ENCODE peak calls at places on chromosomes 12 and 14, in five cellular contexts. One of them, this sample, is unnamed. For H3K4me1, the result is how much of the 10 kb centered on the place peaks cover.

GRCh38 chr14:58427289-58428010 is at the start of the genes KIAA0586 and TIMM9:
- DNase-seq in transverse colon: peak
- DNase-seq in upper lobe of left lung: peak
- DNase-seq in spleen: peak
- DNase-seq in breast epithelium: peak
- DNase-seq in this sample: peak

GRCh38 chr14:76904740-76905569 is 78.7 kb downstream of the LRRC74A start:
- DNase-seq in transverse colon: peak
- DNase-seq in upper lobe of left lung: peak
- DNase-seq in spleen: peak
- DNase-seq in breast epithelium: peak
- DNase-seq in this sample: peak

GRCh38 chr14:61268797-61269196 is 12.3 kb downstream of the TMEM30B start:
- DNase-seq in transverse colon: no peak
- DNase-seq in upper lobe of left lung: no peak
- DNase-seq in spleen: no peak
- DNase-seq in breast epithelium: no peak
- DNase-seq in this sample: no peak

GRCh38 chr12:101857043-101857558 is 20.3 kb upstream of the DRAM1 start:
- DNase-seq in transverse colon: no peak
- DNase-seq in upper lobe of left lung: no peak
- DNase-seq in spleen: no peak
- DNase-seq in breast epithelium: no peak
- DNase-seq in this sample: no peak

GRCh38 chr12:22658214-22658613 is 33.2 kb downstream of the ETNK1 start:
- DNase-seq in transverse colon: no peak
- DNase-seq in upper lobe of left lung: no peak
- DNase-seq in spleen: no peak
- DNase-seq in breast epithelium: no peak
- DNase-seq in this sample: no peak

GRCh38 chr14:91892918-91893527 is 25.7 kb upstream of the TC2N start:
- DNase-seq in transverse colon: no peak
- DNase-seq in upper lobe of left lung: no peak
- DNase-seq in spleen: no peak
- DNase-seq in breast epithelium: no peak
- DNase-seq in this sample: no peak

GRCh38 chr14:37559386-37559785 is 35.7 kb downstream of the FOXA1 start:
- DNase-seq in transverse colon: no peak
- DNase-seq in upper lobe of left lung: no peak
- DNase-seq in spleen: no peak
- DNase-seq in breast epithelium: no peak
- DNase-seq in this sample: no peak

GRCh38 chr12:48000878-48001321 is 3.4 kb downstream of the COL2A1 start:
- DNase-seq in transverse colon: no peak
- DNase-seq in upper lobe of left lung: peak
- DNase-seq in spleen: peak
- DNase-seq in breast epithelium: peak
- DNase-seq in this sample: no peak

GRCh38 chr12:123022205-123022604 is 41.7 kb downstream of the ARL6IP4 start:
- DNase-seq in transverse colon: no peak
- DNase-seq in upper lobe of left lung: no peak
- DNase-seq in spleen: no peak
- DNase-seq in breast epithelium: no peak
- DNase-seq in this sample: no peak

GRCh38 chr14:54621686-54622085 is 54.8 kb downstream of the SAMD4A start:
- DNase-seq in transverse colon: no peak
- DNase-seq in upper lobe of left lung: no peak
- DNase-seq in spleen: no peak
- DNase-seq in breast epithelium: no peak
- DNase-seq in this sample: no peak

GRCh38 chr12:8697476-8698131 is at the start of gene RIMKLB:
- DNase-seq in transverse colon: peak
- DNase-seq in upper lobe of left lung: peak
- DNase-seq in spleen: peak
- DNase-seq in breast epithelium: peak
- DNase-seq in this sample: peak

GRCh38 chr12:122048156-122048555 is 26.5 kb downstream of the BCL7A start:
- DNase-seq in transverse colon: no peak
- DNase-seq in upper lobe of left lung: no peak
- DNase-seq in spleen: no peak
- DNase-seq in breast epithelium: no peak
- DNase-seq in this sample: no peak

GRCh38 chr14:101020971-101021370 is 117.4 kb upstream of the RTL1 start:
- DNase-seq in transverse colon: peak
- DNase-seq in upper lobe of left lung: peak
- DNase-seq in spleen: peak
- DNase-seq in breast epithelium: peak
- DNase-seq in this sample: peak

GRCh38 chr12:131452444-131452860 is 258.4 kb upstream of the SFSWAP start:
- DNase-seq in transverse colon: no peak
- DNase-seq in upper lobe of left lung: no peak
- DNase-seq in spleen: peak
- DNase-seq in breast epithelium: no peak
- DNase-seq in this sample: peak

GRCh38 chr12:90021729-90022249 is 313.2 kb upstream of the ATP2B1 start:
- DNase-seq in transverse colon: no peak
- DNase-seq in upper lobe of left lung: no peak
- DNase-seq in spleen: no peak
- DNase-seq in breast epithelium: no peak
- DNase-seq in this sample: no peak

GRCh38 chr12:120231316-120232011 is 30.6 kb upstream of the RPLP0 start:
- DNase-seq in transverse colon: peak
- DNase-seq in upper lobe of left lung: peak
- DNase-seq in spleen: peak
- DNase-seq in breast epithelium: no peak
- DNase-seq in this sample: peak

GRCh38 chr14:64974563-64974962 is 2.4 kb upstream of the RAB15 start:
- DNase-seq in transverse colon: no peak
- DNase-seq in upper lobe of left lung: no peak
- DNase-seq in spleen: no peak
- DNase-seq in breast epithelium: no peak
- DNase-seq in this sample: no peak

GRCh38 chr12:32877670-32878459 is 18.7 kb downstream of the PKP2 start:
- DNase-seq in transverse colon: no peak
- DNase-seq in upper lobe of left lung: peak
- DNase-seq in spleen: no peak
- DNase-seq in breast epithelium: no peak
- DNase-seq in this sample: peak

GRCh38 chr14:68685419-68686211 is 107.3 kb downstream of the ZFP36L1 start:
- DNase-seq in transverse colon: peak
- DNase-seq in upper lobe of left lung: peak
- DNase-seq in spleen: peak
- DNase-seq in breast epithelium: no peak
- DNase-seq in this sample: no peak

GRCh38 chr12:94925729-94926128 is 77.8 kb downstream of the NDUFA12 start:
- DNase-seq in transverse colon: no peak
- DNase-seq in upper lobe of left lung: no peak
- DNase-seq in spleen: no peak
- DNase-seq in breast epithelium: no peak
- DNase-seq in this sample: no peak

GRCh38 chr12:4579305-4580097 is 17.5 kb downstream of the DYRK4 start:
- DNase-seq in transverse colon: peak
- DNase-seq in upper lobe of left lung: no peak
- DNase-seq in spleen: no peak
- DNase-seq in breast epithelium: no peak
- DNase-seq in this sample: no peak

GRCh38 chr12:82968644-82969339 is 282.1 kb downstream of the TMTC2 start:
- DNase-seq in transverse colon: no peak
- DNase-seq in upper lobe of left lung: no peak
- DNase-seq in spleen: no peak
- DNase-seq in breast epithelium: no peak
- DNase-seq in this sample: no peak

GRCh38 chr14:101889898-101890297 is 74.5 kb upstream of the DYNC1H1 start:
- DNase-seq in transverse colon: peak
- DNase-seq in upper lobe of left lung: no peak
- DNase-seq in spleen: no peak
- DNase-seq in breast epithelium: no peak
- DNase-seq in this sample: no peak

GRCh38 chr12:25071366-25071765 is 122.5 kb upstream of the BCAT1 start:
- DNase-seq in transverse colon: no peak
- DNase-seq in upper lobe of left lung: no peak
- DNase-seq in spleen: no peak
- DNase-seq in breast epithelium: no peak
- DNase-seq in this sample: no peak

GRCh38 chr14:23636317-23637211 is at the start of gene DHRS2:
- DNase-seq in transverse colon: no peak
- DNase-seq in upper lobe of left lung: no peak
- DNase-seq in spleen: no peak
- DNase-seq in breast epithelium: no peak
- DNase-seq in this sample: no peak

GRCh38 chr12:108441549-108441948 is 73.5 kb upstream of the FICD start:
- DNase-seq in transverse colon: no peak
- DNase-seq in upper lobe of left lung: no peak
- DNase-seq in spleen: no peak
- DNase-seq in breast epithelium: no peak
- DNase-seq in this sample: no peak

DNA sequence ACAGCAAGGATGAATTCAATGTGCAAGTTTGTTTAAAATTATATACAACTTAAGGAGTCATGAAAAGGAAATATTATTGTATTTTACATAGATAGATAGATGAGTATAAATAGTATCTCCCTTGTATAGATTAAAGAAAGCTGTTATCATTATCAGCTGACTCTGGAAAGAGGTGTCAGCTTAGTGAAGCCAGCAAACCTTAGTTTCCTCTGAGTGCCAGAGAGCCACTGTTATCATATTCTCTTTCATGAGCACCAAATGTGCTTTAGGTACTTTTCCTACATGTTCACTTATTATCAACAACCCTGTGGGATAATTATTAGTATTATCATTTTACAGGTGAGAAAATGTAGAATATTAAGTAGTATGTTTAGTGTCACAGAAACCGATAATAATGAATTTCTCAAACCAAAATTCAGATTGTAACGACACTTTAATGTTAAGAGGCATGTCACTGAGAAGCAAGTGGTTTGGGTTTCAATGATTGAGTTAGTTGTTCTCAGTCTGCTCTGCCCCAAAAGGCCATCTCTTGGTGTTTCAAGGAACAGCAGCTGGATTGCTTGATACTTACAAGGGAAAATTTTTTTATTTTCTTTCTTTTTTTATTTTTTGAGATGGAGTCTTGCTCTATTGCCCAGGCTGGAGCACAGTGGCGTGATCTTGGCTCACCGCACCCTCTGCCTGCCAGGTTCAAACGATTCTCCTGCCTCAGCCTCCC is 53.7 kb downstream of the PLEKHA5 start:
- DNase-seq in transverse colon: no peak
- DNase-seq in upper lobe of left lung: no peak
- DNase-seq in spleen: no peak
- DNase-seq in breast epithelium: no peak
- DNase-seq in this sample: no peak
- H3K4me1 ChIP-seq in transverse colon: under half
- H3K4me1 ChIP-seq in upper lobe of left lung: under half
- H3K4me1 ChIP-seq in spleen: under half
- H3K4me1 ChIP-seq in breast epithelium: under half
- H3K4me1 ChIP-seq in this sample: under half

DNA sequence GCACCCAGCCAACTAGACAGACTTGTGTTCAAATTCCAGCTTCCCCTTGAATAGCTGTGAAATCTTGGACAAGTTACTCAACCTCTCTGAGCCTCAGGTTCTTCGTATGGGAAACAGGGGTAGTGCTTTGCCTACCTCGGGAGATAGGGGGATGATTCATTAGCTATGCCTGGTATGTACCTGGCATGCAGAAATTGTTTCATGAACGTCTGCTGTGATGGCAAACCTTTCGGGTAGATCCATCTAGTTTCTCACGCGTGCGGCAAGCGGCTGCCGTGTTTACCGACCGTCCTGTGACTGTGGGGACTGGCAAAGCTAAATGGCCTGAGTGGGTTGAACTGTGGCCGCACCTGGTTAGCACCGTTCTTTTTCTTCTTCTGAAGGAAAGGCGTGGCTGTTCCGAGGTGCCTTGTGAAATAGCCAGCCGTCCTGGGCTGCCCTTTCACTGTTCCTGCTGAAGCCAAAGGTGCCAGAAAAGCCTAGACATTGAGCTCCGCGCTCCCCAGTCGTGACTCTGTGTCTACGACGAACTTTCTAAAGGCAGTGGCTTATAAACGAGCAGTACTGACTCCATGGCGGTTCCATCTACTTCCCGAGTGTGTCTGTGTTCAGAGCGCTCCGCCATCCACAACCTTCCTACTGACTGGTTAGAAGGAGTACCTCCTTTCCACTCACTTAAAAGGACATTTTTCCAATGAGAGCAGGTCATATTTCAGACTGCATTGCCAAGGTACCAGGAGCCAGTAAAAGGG is 40.7 kb upstream of the MED13L start:
- DNase-seq in transverse colon: no peak
- DNase-seq in upper lobe of left lung: peak
- DNase-seq in spleen: no peak
- DNase-seq in breast epithelium: no peak
- DNase-seq in this sample: peak
- TF ChIP-seq POLR2AphosphoS5 in transverse colon: no peak
- TF ChIP-seq POLR2AphosphoS5 in upper lobe of left lung: no peak
- TF ChIP-seq POLR2AphosphoS5 in spleen: no peak
- TF ChIP-seq POLR2AphosphoS5 in breast epithelium: no peak
- TF ChIP-seq POLR2AphosphoS5 in this sample: peak

GRCh38 chr12:3078086-3078820 is 1.1 kb downstream of the TSPAN9 start:
- DNase-seq in transverse colon: no peak
- DNase-seq in upper lobe of left lung: no peak
- DNase-seq in spleen: no peak
- DNase-seq in breast epithelium: no peak
- DNase-seq in this sample: no peak
- H3K27ac ChIP-seq in transverse colon: peak
- H3K27ac ChIP-seq in upper lobe of left lung: peak
- H3K27ac ChIP-seq in spleen: peak
- H3K27ac ChIP-seq in breast epithelium: peak
- H3K27ac ChIP-seq in this sample: peak

GRCh38 chr14:105013150-105013787 is 7.6 kb downstream of the CDCA4 start:
- DNase-seq in transverse colon: no peak
- DNase-seq in upper lobe of left lung: no peak
- DNase-seq in spleen: peak
- DNase-seq in breast epithelium: no peak
- DNase-seq in this sample: no peak

GRCh38 chr14:105014631-105015030 is 6.3 kb downstream of the CDCA4 start:
- DNase-seq in transverse colon: no peak
- DNase-seq in upper lobe of left lung: no peak
- DNase-seq in spleen: no peak
- DNase-seq in breast epithelium: no peak
- DNase-seq in this sample: no peak

GRCh38 chr14:105012171-105012985 is 8.5 kb downstream of the CDCA4 start:
- DNase-seq in transverse colon: peak
- DNase-seq in upper lobe of left lung: no peak
- DNase-seq in spleen: peak
- DNase-seq in breast epithelium: no peak
- DNase-seq in this sample: peak

GRCh38 chr14:105015242-105015641 is 5.6 kb downstream of the CDCA4 start:
- DNase-seq in transverse colon: no peak
- DNase-seq in upper lobe of left lung: no peak
- DNase-seq in spleen: no peak
- DNase-seq in breast epithelium: no peak
- DNase-seq in this sample: no peak

GRCh38 chr14:105014032-105014431 is 6.9 kb downstream of the CDCA4 start:
- DNase-seq in transverse colon: no peak
- DNase-seq in upper lobe of left lung: no peak
- DNase-seq in spleen: no peak
- DNase-seq in breast epithelium: no peak
- DNase-seq in this sample: no peak
- H3K4me1 ChIP-seq in transverse colon: under half
- H3K4me1 ChIP-seq in upper lobe of left lung: under half
- H3K4me1 ChIP-seq in spleen: under half
- H3K4me1 ChIP-seq in breast epithelium: under half
- H3K4me1 ChIP-seq in this sample: half or more

This sample was measured in stomach.